ENCODE peak calls at places on chromosomes 11 and 22, in five cellular contexts. C is lower lobe of right lung, K is fibroblast of mammary gland, H is A549, G is coronary artery. X is an unnamed sample.

GRCh38 chr11:37907461-37908223 is 1309.6 kb upstream of the RAG2 start:
- DNase-seq in G (no peak), K (no peak), H (no peak), C (no peak), X (no peak)

GRCh38 chr11:118930152-118930712 is 4.5 kb upstream of the BCL9L start:
- DNase-seq in C (peak; percentile 88), K (peak; percentile 68), G (peak; percentile 88), H (peak; percentile 81), X (no peak)

GRCh38 chr11:69166186-69167115 is 10.7 kb downstream of the SMIM38 start:
- DNase-seq in K (peak; percentile 75), C (no peak), G (no peak), H (peak; percentile 72), X (peak; percentile 32)

GRCh38 chr11:23961503-23962338 is 535.1 kb upstream of the LUZP2 start:
- DNase-seq in H (no peak), G (no peak), C (no peak), K (no peak), X (no peak)

GRCh38 chr11:69353696-69354544 is 60.0 kb downstream of the MYEOV start:
- DNase-seq in H (no peak), C (peak; percentile 29), G (no peak), K (no peak), X (no peak)

GRCh38 chr11:119533931-119534694 is 111.1 kb upstream of the THY1 start:
- DNase-seq in K (peak; percentile 59), H (peak; percentile 53), C (peak; percentile 82), G (no peak), X (no peak)

GRCh38 chr11:19472679-19473078 is 231.9 kb upstream of the E2F8 start:
- DNase-seq in K (peak; percentile 62), C (no peak), G (no peak), H (no peak), X (no peak)

GRCh38 chr22:41862160-41862529 is 29.2 kb downstream of the SREBF2 start:
- DNase-seq in K (peak; percentile 30), C (no peak), H (no peak), G (no peak), X (no peak)

GRCh38 chr22:25775501-25775900 is 33.5 kb downstream of the MYO18B start:
- DNase-seq in C (no peak), H (no peak), K (peak; percentile 72), G (no peak), X (no peak)

GRCh38 chr22:44292007-44292370 is 20.8 kb downstream of the SHISAL1 start:
- DNase-seq in H (no peak), K (no peak), C (no peak), G (no peak), X (no peak)

GRCh38 chr22:33883961-33884808 is 36.1 kb downstream of the LARGE1 start:
- DNase-seq in C (no peak), G (no peak), H (no peak), K (no peak), X (no peak)

GRCh38 chr11:1341928-1342524 is 32.6 kb upstream of the TOLLIP start:
- DNase-seq in G (no peak), K (peak; percentile 27), H (peak; percentile 68), C (no peak), X (peak; percentile 8)

GRCh38 chr11:42778193-42778592 is 533.6 kb upstream of the API5 start:
- DNase-seq in K (no peak), G (no peak), H (no peak), C (no peak), X (no peak)

GRCh38 chr11:119594639-119595249 is 134.3 kb downstream of the NECTIN1 start:
- DNase-seq in K (peak; percentile 81), C (no peak), H (no peak), G (no peak), X (no peak)

DNA sequence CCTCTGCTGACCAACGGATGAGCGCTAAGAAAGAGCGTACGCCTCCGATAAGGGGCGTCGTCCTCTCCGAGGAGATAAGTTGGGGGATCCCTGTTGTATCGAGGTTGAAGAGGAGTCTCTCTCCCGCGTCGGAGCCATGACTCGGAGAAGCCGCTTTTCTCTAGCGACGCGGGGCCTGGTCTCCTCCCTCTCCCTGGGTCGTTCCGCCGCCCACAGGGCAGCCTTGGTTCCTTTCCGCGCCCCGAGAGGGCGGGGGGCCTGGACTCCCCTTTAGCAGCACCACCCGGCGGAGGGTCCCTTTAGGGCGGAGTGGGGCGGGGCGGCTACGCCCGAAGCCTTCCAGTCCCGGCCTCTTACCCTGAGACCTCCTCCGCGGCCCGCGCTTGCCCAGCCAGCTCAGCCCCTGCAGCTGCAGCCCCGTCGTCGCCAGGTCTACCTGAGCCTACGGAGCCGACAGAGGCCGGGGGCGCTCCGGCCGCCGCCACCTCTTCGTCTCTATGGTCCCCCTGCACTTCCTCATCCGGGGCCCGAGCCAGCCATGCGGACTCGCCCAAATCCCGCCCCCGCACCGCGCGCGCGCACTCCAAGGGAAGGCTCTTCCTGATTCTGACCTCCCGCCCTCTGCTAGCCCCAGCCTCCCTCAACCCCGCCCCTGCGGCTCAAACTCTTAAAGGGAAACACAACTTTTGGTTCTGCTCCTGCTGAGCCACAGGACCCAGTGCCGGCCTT is at the start of gene PRR14L:
- DNase-seq in G (peak; percentile 97), K (peak; percentile 90), C (peak; percentile 100), H (peak; percentile 94), X (peak; percentile 50)
- TF ChIP-seq CTCF in G (no peak), K (no peak), C (no peak), H (no peak), X (no peak)

DNA sequence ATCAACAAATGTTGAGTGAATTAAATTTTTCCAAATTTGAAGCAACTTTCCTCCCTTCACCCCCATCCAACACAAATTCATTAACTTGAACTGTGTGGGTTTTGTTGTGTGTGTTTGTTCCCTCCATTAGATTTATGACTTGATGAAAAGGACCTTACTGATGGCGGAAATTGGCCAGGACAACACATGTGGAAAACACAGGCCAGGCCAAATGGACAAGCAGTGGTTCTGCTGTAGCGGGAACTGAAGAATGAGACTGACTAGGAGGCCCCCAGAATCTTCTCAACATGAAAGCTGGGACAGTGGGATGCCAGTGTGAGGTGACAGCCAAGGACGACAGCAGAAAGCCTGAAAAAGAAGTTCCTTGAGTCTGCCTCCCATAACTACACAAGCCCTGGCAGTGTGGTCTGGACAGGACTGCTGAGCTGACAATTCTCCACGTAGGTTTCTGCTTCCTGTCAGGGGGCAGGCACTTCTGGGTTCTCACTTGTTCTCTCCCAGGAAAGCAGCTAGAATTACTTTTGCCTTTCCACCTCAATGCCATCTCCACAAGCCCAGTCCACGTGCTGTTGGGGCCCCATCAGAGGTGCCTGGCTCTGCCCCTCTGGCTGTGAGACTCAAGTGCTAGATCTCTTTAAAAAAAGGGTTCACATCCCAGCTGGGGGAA is 94.3 kb downstream of the ETS1 start:
- DNase-seq in G (no peak), K (no peak), H (no peak), C (no peak), X (no peak)
- H3K4me3 ChIP-seq in G (no peak overlapping the region), K (no peak overlapping the region), H (no peak overlapping the region), C (no peak overlapping the region), X (no peak overlapping the region)

DNA sequence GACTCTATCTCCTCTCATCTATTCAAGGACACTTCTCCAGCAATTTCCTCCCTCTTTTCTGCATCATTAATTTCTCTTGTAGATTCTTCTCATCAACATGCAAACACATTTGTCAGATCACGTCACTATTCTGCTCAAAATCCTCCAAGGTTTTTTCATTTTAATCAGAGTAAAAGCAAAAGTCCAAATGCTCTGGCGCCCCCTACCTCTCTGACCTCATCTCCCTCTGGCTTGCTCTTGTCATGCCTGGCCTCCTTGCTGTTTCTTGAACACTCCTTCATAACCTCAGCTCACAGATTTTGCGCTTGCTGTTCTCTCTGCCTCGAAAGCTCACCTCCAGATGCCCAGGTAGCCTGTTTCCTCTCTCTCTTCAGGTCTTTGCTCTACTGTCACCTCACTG is 22.4 kb downstream of the RTCB start:
- DNase-seq in H (peak; percentile 12), C (no peak), K (peak; percentile 28), G (no peak), X (no peak)
- TF ChIP-seq CTCF in H (peak; percentile 26), C (peak; percentile 37), K (peak; percentile 54), G (no peak), X (peak; percentile 51)

GRCh38 chr11:60852639-60853468 is 2.9 kb downstream of the PTGDR2 start:
- DNase-seq in C (peak; percentile 39), G (no peak), H (no peak), K (no peak), X (no peak)
- H3K4me3 ChIP-seq in C (no peak overlapping the region), G (no peak overlapping the region), H (no peak overlapping the region), K (no peak overlapping the region), X (no peak overlapping the region)

DNA sequence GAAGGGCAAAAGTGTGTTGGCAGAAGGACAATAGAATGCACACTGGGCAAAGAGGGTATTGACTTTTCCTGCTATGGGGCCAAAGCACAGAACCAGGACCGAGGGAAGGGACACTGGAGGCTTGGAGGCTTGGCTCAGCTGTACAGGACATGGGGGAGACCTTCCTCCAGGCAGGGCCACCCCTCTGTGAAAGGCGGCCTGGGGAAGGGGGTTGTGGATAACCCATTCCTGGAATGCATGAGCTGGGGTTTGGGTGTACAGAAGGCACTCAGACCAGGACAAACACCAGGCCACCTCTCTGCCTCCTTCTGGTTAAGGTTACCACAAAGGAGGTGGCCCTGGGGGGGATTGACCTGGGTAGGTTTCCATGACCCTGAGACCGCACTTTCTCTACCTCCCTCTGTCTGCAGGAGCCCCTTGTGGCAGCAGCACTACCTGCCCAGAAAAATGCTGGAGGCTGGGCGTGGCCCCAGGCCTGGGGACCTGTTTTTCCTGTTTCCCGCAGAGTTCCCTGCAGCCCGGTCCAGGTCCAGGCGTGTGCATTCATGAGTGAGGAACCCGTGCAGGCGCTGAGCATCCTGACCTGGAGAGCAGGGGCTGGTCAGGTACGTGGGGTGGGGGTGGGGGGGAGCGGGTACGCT is 9.6 kb downstream of the P2RY2 start:
- DNase-seq in K (no peak), C (peak; percentile 84), H (no peak), G (peak; percentile 53), X (no peak)
- TF ChIP-seq CTCF in K (no peak), C (no peak), H (no peak), G (no peak), X (no peak)

GRCh38 chr11:95469268-95469667 is 238.3 kb upstream of the SESN3 start:
- DNase-seq in C (no peak), H (no peak), K (peak; percentile 65), G (no peak), X (no peak)
- H3K4me3 ChIP-seq in C (no peak overlapping the region), H (no peak overlapping the region), K (no peak overlapping the region), G (no peak overlapping the region), X (no peak overlapping the region)

GRCh38 chr11:63670077-63670737 is 969 bp downstream of the ATL3 start:
- DNase-seq in K (peak; percentile 67), H (no peak), C (no peak), G (no peak), X (no peak)
- TF ChIP-seq CTCF in K (no peak), H (no peak), C (no peak), G (no peak), X (no peak)

GRCh38 chr11:87286338-87286737 is 248.6 kb downstream of the TMEM135 start:
- DNase-seq in H (no peak), K (no peak), C (no peak), G (no peak), X (no peak)

GRCh38 chr11:87281496-87281895 is 243.8 kb downstream of the TMEM135 start:
- DNase-seq in C (no peak), G (no peak), H (peak; percentile 28), K (peak; percentile 86), X (peak; percentile 43)

GRCh38 chr11:87280143-87280542 is 242.4 kb downstream of the TMEM135 start:
- DNase-seq in H (no peak), G (no peak), C (no peak), K (no peak), X (no peak)

GRCh38 chr11:87284306-87284705 is 246.6 kb downstream of the TMEM135 start:
- DNase-seq in C (no peak), K (peak; percentile 27), H (no peak), G (no peak), X (no peak)
- H3K4me3 ChIP-seq in C (no peak overlapping the region), K (no peak overlapping the region), H (no peak overlapping the region), G (no peak overlapping the region), X (no peak overlapping the region)